ENCODE peak calls at places on chromosomes 3 and 15, in six cellular contexts. N is activated CD4-positive, alpha-beta T cell treated with anti-CD3 and anti-CD28 coated beads, Interleukin-2, amount 50 U/mL, for 4 hours; S is CD8-positive, alpha-beta T cell; I is mesothelial cell of epicardium; B is activated CD4-positive, CD25-positive, alpha-beta regulatory T cell treated with anti-CD3 and anti-CD28 coated beads, Interleukin-2, amount 50 U/mL, for 72 hours; X is G401. R is an unnamed sample.

GRCh38 chr3:85939026-85939616 is 980.3 kb downstream of the CADM2 start:
- DNase-seq in N (no peak), S (no peak), I (no peak), B (no peak), X (peak; percentile 33), R (no peak)

GRCh38 chr3:150394606-150395005 is 13.5 kb upstream of the TSC22D2 start:
- DNase-seq in N (no peak), S (no peak), I (no peak), B (no peak), X (no peak), R (no peak)

GRCh38 chr3:52787246-52787645 is 7.3 kb upstream of the ITIH3 start:
- DNase-seq in N (no peak), S (no peak), I (no peak), B (no peak), X (no peak), R (peak; percentile 77)

GRCh38 chr3:127170794-127171193 is 22.1 kb upstream of the PRR23E start:
- DNase-seq in N (no peak), S (no peak), I (peak; percentile 56), B (no peak), X (peak; percentile 93), R (peak; percentile 67)

GRCh38 chr3:3189961-3190360 is 10.5 kb upstream of the CRBN start:
- DNase-seq in N (no peak), S (no peak), I (no peak), B (no peak), X (no peak), R (no peak)

GRCh38 chr15:62068071-62068786 is 1.5 kb downstream of the C2CD4A start:
- DNase-seq in N (peak; percentile 6), S (no peak), I (peak; percentile 48), B (peak; percentile 55), X (no peak), R (no peak)

GRCh38 chr15:48710952-48711495 is 65.5 kb upstream of the FBN1 start:
- DNase-seq in N (no peak), S (no peak), I (no peak), B (no peak), X (no peak), R (no peak)

GRCh38 chr3:62131620-62132019 is 241.7 kb downstream of the FEZF2 start:
- DNase-seq in N (no peak), S (no peak), I (no peak), B (no peak), X (peak; percentile 15), R (no peak)

GRCh38 chr3:42581400-42581708 is 413 bp downstream of the SEC22C start:
- DNase-seq in N (no peak), S (no peak), I (no peak), B (no peak), X (no peak), R (no peak)

GRCh38 chr3:175346573-175347356 is 487.6 kb downstream of the NAALADL2 start:
- DNase-seq in N (no peak), S (no peak), I (no peak), B (no peak), X (peak; percentile 4), R (peak; percentile 71)

GRCh38 chr3:58536501-58537411 is at the start of gene ACOX2:
- DNase-seq in N (no peak), S (no peak), I (no peak), B (no peak), X (peak; percentile 75), R (no peak)

GRCh38 chr15:64634576-64635485 is 140.6 kb downstream of the RBPMS2 start:
- DNase-seq in N (no peak), S (no peak), I (no peak), B (no peak), X (no peak), R (no peak)

GRCh38 chr3:104566054-104566453 is 800.7 kb upstream of the ALCAM start:
- DNase-seq in N (no peak), S (no peak), I (no peak), B (no peak), X (no peak), R (no peak)

GRCh38 chr3:15319575-15319974 is 12.8 kb downstream of the SH3BP5 start:
- DNase-seq in N (no peak), S (no peak), I (no peak), B (no peak), X (peak; percentile 53), R (no peak)

GRCh38 chr3:52122491-52122890 is 31.7 kb downstream of the POC1A start:
- DNase-seq in N (no peak), S (no peak), I (no peak), B (no peak), X (no peak), R (peak; percentile 84)

GRCh38 chr3:73604491-73604890 is 20.2 kb downstream of the PDZRN3 start:
- DNase-seq in N (no peak), S (no peak), I (no peak), B (no peak), X (no peak), R (no peak)

GRCh38 chr3:74027121-74027520 is 402.4 kb upstream of the PDZRN3 start:
- DNase-seq in N (no peak), S (no peak), I (no peak), B (no peak), X (no peak), R (no peak)

GRCh38 chr3:167837430-167837829 is 101.9 kb downstream of the SERPINI1 start:
- DNase-seq in N (no peak), S (no peak), I (no peak), B (no peak), X (no peak), R (no peak)

GRCh38 chr3:115325539-115325938 is 178.5 kb upstream of the ZBTB20 start:
- DNase-seq in N (no peak), S (no peak), I (peak; percentile 50), B (no peak), X (no peak), R (no peak)

GRCh38 chr15:79452244-79453051 is 20.3 kb downstream of the MINAR1 start:
- DNase-seq in N (no peak), S (no peak), I (no peak), B (no peak), X (no peak), R (no peak)

GRCh38 chr3:16375891-16376290 is 110.9 kb downstream of the OXNAD1 start:
- DNase-seq in N (no peak), S (no peak), I (no peak), B (no peak), X (no peak), R (no peak)

GRCh38 chr3:31288641-31289100 is 244.1 kb upstream of the STT3B start:
- DNase-seq in N (peak; percentile 23), S (no peak), I (peak; percentile 61), B (no peak), X (no peak), R (no peak)

GRCh38 chr3:156373095-156373494 is 181.8 kb downstream of the SSR3 start:
- DNase-seq in N (no peak), S (no peak), I (no peak), B (no peak), X (no peak), R (no peak)

GRCh38 chr3:49133226-49133951 is 539 bp upstream of the LAMB2 start:
- DNase-seq in N (no peak), S (no peak), I (peak; percentile 80), B (no peak), X (peak; percentile 90), R (no peak)

GRCh38 chr15:63493451-63493850 is 10.9 kb upstream of the USP3 start:
- DNase-seq in N (no peak), S (no peak), I (no peak), B (no peak), X (no peak), R (no peak)

GRCh38 chr15:82538961-82539689 is 1.1 kb downstream of the RPS17 start:
- DNase-seq in N (no peak), S (no peak), I (no peak), B (no peak), X (no peak), R (no peak)

GRCh38 chr3:140870351-140870750 is 71.3 kb upstream of the SLC25A36 start:
- DNase-seq in N (no peak), S (no peak), I (no peak), B (no peak), X (no peak), R (no peak)